ENCODE peak calls at places on chromosomes 7 and 10, in five cellular contexts. G, F, N, R and S are unnamed samples.

GRCh38 chr7:44608916-44609648 is 2.7 kb downstream of the OGDH start:
- DNase-seq in F (peak; percentile 17), G (peak; percentile 28), N (no peak), R (no peak), S (no peak)

GRCh38 chr7:105963038-105963667 is at the start of gene CDHR3:
- DNase-seq in F (no peak), R (no peak), G (no peak), N (peak; percentile 72), S (no peak)

GRCh38 chr7:96314402-96315108 is 7.3 kb downstream of the SLC25A13 start:
- DNase-seq in F (no peak), G (no peak), N (no peak), R (no peak), S (no peak)

GRCh38 chr7:32887395-32887794 is 4.2 kb downstream of the KBTBD2 start:
- DNase-seq in G (no peak), F (no peak), R (no peak), N (no peak), S (no peak)

GRCh38 chr10:111989136-111990050 is 194.2 kb downstream of the GPAM start:
- DNase-seq in R (no peak), F (no peak), N (no peak), G (no peak), S (no peak)

GRCh38 chr10:54843932-54844331 is 42.9 kb upstream of the PCDH15 start:
- DNase-seq in F (no peak), N (no peak), R (no peak), G (no peak), S (no peak)

GRCh38 chr7:110358028-110358427 is 732.9 kb upstream of the LRRN3 start:
- DNase-seq in F (peak; percentile 4), N (no peak), R (no peak), G (no peak), S (no peak)

GRCh38 chr10:28991326-28991725 is 297.5 kb upstream of the LYZL1 start:
- DNase-seq in N (no peak), R (no peak), F (peak; percentile 88), G (no peak), S (no peak)

GRCh38 chr10:26642896-26643653 is 54.4 kb upstream of the PDSS1 start:
- DNase-seq in R (no peak), N (no peak), G (no peak), F (no peak), S (no peak)

GRCh38 chr10:102744374-102745051 is 765 bp downstream of the WBP1L start:
- DNase-seq in R (no peak), N (peak; percentile 31), F (no peak), G (no peak), S (no peak)

GRCh38 chr10:22427890-22428571 is 82.7 kb downstream of the SPAG6 start:
- DNase-seq in G (no peak), R (no peak), F (peak; percentile 51), N (no peak), S (no peak)

GRCh38 chr10:12186324-12186723 is 9.4 kb downstream of the NUDT5 start:
- DNase-seq in R (no peak), N (no peak), F (no peak), G (no peak), S (no peak)

DNA sequence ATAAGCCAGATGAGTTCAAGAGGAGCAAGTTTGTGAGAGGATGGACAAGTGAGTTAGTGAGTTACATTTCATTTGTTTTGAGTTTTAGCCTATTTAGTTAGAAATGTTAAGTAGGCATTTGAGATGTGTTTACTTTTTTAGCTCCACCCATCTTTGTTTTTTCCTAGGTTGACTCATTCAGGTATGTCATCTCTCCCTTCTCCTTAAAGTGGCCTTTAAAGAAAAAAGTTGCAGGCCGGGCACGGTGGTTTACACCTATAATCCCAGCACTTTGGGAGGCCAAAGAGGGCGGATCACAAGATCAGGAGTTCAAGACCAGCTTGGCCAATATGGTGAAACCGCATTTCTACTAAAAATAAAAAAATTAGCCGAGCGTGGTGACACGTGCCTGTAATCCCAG is 71.2 kb downstream of the BMPR1A start:
- DNase-seq in F (no peak), R (no peak), N (no peak), G (no peak), S (no peak)
- H3K4me1 ChIP-seq in F (peaks cover 20% of the 10 kb centered on the region), R (no peaks in the 10 kb centered on the region), N (peaks cover 57% of the 10 kb centered on the region), G (peaks cover 15% of the 10 kb centered on the region), S (peaks cover 20% of the 10 kb centered on the region)

DNA sequence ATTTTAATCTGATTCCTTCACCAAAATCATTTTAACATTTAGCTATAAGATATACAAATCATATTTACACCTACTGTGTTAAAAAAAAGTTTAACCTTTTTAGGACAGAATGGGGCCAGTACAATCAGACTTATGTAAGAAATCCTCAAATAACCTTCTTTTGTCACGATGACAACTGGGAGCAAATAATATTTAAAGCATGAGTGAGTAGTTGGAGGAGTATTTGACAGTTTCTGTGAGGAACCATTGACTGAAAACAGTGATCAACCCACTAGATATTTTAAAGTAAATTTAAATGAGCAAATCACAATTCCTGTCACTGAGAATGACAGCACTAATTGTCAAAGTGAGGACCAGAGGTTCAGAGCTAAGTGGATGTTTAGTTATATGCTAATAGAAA is 289.1 kb downstream of the CNTNAP2 start:
- DNase-seq in G (no peak), N (no peak), R (no peak), F (no peak), S (no peak)
- H3K27ac ChIP-seq in G (no peak overlapping the region), N (no peak overlapping the region), R (no peak overlapping the region), F (no peak overlapping the region), S (no peak overlapping the region)

DNA sequence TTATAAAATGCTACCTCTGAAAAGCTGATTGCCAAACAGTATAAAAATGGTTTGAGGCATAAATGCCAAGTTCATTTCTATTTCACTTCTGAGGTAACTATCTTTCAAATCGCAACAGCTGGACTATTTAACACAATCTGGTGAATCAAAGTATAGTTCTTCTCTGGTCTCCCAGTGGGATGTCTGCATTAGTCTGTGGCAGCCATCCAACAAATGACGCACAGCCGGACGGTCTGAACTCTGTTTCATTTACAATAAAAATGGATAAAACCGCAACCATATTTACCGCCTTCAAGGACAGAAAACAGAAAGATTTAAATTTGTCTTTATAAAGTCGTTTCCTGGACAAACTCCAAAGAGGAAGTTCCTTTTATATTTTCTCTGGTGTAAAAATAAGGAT is 41.9 kb downstream of the ENO4 start:
- DNase-seq in N (no peak), G (no peak), F (no peak), R (no peak), S (peak; percentile 67)
- TF ChIP-seq EP300 in N (no peak), G (no peak), F (no peak), R (no peak), S (no peak)

DNA sequence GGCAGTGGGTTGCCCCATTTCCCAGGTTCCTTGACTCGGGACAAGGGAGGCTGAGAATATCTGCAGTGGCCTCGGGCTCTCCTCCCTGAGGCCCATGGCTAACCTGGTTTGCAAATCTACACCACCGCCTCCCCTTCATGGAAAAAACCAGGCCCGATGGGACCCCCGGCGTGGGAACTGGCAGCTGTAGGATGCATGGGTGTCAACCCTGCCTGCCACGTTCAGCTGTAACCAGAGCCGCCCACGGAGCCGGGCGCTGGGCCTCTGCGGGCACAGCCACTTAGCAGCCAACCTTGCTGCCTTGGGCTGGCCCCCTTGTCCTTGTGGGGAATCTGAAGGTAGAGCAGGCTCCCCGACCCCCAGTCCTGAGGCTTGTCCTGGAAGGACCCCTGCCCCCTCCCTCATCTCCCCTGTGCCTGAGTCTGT is 1.6 kb downstream of the PWWP2B start:
- DNase-seq in N (no peak), G (no peak), R (no peak), F (no peak), S (peak; percentile 21)
- H3K4me1 ChIP-seq in N (peaks cover 76% of the 10 kb centered on the region), G (peaks cover 68% of the 10 kb centered on the region), R (no peaks in the 10 kb centered on the region), F (peaks cover 27% of the 10 kb centered on the region), S (peaks cover 72% of the 10 kb centered on the region)

DNA sequence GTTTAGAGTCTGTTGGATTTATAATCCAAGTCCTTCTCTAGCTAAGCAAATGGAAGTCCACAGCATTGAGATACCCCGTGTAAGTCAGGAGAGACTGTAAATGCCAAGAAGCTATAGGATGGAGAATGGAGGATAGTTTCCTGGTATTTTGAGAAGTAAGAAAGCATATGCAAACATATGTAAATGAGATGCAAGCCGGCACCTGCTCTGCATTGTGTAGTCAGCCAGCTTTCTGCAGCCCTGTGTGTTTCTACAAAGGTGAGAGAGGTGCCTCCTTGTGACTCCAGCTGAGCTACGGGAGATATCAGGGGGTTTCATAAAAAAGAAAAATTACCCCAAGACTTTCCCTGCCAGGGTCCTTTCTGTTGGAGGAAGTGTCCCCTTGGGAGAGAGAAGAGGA is 176.3 kb downstream of the RPS24 start:
- DNase-seq in N (no peak), R (no peak), F (no peak), G (no peak), S (no peak)
- H3K27ac ChIP-seq in N (no peak overlapping the region), R (no peak overlapping the region), F (no peak overlapping the region), G (no peak overlapping the region), S (no peak overlapping the region)

DNA sequence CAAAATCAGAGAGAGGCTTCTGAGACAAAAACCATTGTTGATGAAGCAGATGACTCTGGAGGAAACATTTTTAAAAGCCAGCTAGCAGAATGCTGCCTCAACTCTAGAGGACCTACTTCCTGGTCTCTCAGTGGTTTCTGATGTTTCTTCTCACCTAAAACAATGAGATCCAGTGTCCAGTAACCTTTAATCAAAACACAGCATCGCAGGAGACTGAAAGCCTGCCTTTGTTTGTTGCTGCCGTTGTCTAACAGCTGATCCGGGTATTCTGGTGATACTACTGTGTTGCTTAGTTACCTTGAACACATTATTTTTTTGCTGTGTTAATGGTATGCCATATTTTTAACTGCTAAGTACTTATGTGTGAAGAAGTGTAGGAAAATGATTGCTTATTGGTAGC is 70.9 kb downstream of the WIPF3 start:
- DNase-seq in N (no peak), G (no peak), F (no peak), R (no peak), S (no peak)
- TF ChIP-seq EP300 in N (no peak), G (no peak), F (no peak), R (no peak), S (no peak)

DNA sequence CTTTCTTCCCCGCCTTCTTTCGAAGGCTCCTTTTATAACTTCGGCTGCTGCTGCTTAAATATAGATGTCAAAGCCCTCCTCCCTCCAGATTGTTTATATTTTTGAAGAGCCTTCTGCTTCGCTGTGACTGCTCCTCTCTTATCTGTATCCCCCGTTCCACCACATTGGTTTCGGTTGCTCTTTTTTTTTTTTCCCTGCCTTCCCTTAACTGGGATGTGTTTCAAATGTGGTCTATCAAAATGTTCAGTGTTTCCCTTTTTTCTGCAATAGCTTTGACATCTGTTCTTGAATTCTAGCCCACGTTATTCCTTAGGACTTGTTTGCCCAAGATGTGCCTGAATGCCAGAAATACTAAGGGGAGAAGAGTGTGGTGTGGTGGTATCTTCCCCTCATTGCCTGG is 96.5 kb downstream of the CUX1 start:
- DNase-seq in G (no peak), R (no peak), F (no peak), N (no peak), S (no peak)
- H3K4me1 ChIP-seq in G (no peaks in the 10 kb centered on the region), R (no peaks in the 10 kb centered on the region), F (peaks cover 16% of the 10 kb centered on the region), N (peaks cover 37% of the 10 kb centered on the region), S (peaks cover 23% of the 10 kb centered on the region)

GRCh38 chr10:49025347-49025983 is 85.8 kb upstream of the LRRC18 start:
- DNase-seq in F (no peak), G (no peak), N (no peak), R (no peak), S (no peak)

GRCh38 chr10:49023071-49023470 is 83.4 kb upstream of the LRRC18 start:
- DNase-seq in R (no peak), F (no peak), N (no peak), G (no peak), S (no peak)

GRCh38 chr10:49028639-49029038 is 86.7 kb downstream of the VSTM4 start:
- DNase-seq in R (no peak), F (no peak), N (no peak), G (no peak), S (no peak)

GRCh38 chr10:49023752-49024151 is 84.1 kb upstream of the LRRC18 start:
- DNase-seq in N (no peak), R (no peak), G (no peak), F (no peak), S (no peak)

GRCh38 chr10:49024484-49024883 is 84.8 kb upstream of the LRRC18 start:
- DNase-seq in G (no peak), R (no peak), F (no peak), N (no peak), S (no peak)
- H3K27ac ChIP-seq in G (peak overlapping the region; percentile 77), R (peak overlapping the region; percentile 21), F (no peak overlapping the region), N (peak overlapping the region; percentile 68), S (peak overlapping the region; percentile 69)